ENCODE peak calls at places on chromosomes 2 and 18, in eight cellular contexts. U is lower lobe of right lung; O is foreskin keratinocyte; R is gastrocnemius medialis; P is SJSA1; V is psoas muscle; K is breast epithelium; Q is CD8-positive, alpha-beta memory T cell. J is an unnamed sample.

GRCh38 chr2:216793386-216793785 is 66.5 kb downstream of the TNP1 start:
- DNase-seq in V (no peak), Q (no peak), P (no peak), R (no peak), O (no peak), K (no peak), U (no peak), J (no peak)

GRCh38 chr2:85756822-85757435 is 3.1 kb downstream of the ATOH8 start:
- DNase-seq in K (no peak), U (no peak), R (no peak), V (no peak), O (no peak), P (no peak), Q (no peak), J (no peak)

GRCh38 chr2:23904692-23905091 is 22.2 kb downstream of the ATAD2B start:
- DNase-seq in Q (no peak), K (no peak), R (no peak), V (no peak), U (no peak), P (peak), O (no peak), J (no peak)

GRCh38 chr2:134190062-134190806 is 63.6 kb upstream of the MGAT5 start:
- DNase-seq in K (no peak), R (no peak), V (no peak), Q (no peak), O (no peak), P (no peak), U (no peak), J (no peak)

GRCh38 chr2:30981101-30981500 is 157.1 kb downstream of the GALNT14 start:
- DNase-seq in V (no peak), U (no peak), P (no peak), Q (no peak), O (no peak), R (no peak), K (no peak), J (no peak)

GRCh38 chr2:226057365-226057764 is 657.9 kb downstream of the NYAP2 start:
- DNase-seq in R (no peak), O (no peak), V (no peak), Q (no peak), U (no peak), P (no peak), K (no peak), J (no peak)

GRCh38 chr2:204180671-204181070 is 244.1 kb downstream of the ICOS start:
- DNase-seq in O (no peak), P (no peak), Q (no peak), V (no peak), K (peak), R (no peak), U (peak), J (no peak)

GRCh38 chr2:239291505-239292350 is 109.1 kb downstream of the HDAC4 start:
- DNase-seq in U (peak), Q (no peak), P (no peak), R (peak), O (no peak), K (no peak), V (peak), J (no peak)

GRCh38 chr2:37809525-37809924 is 115.6 kb upstream of the RMDN2 start:
- DNase-seq in V (no peak), O (no peak), U (no peak), Q (no peak), K (no peak), P (peak), R (no peak), J (no peak)

GRCh38 chr18:6811816-6812215 is 82.3 kb downstream of the ARHGAP28 start:
- DNase-seq in V (no peak), P (no peak), Q (no peak), O (no peak), U (no peak), R (no peak), K (no peak), J (no peak)

GRCh38 chr2:176136375-176137248 is 7.1 kb downstream of the HOXD8 start:
- DNase-seq in O (no peak), V (peak), K (no peak), R (no peak), U (no peak), Q (no peak), P (peak), J (no peak)

GRCh38 chr18:55419132-55419938 is 168.7 kb downstream of the TCF4 start:
- DNase-seq in V (no peak), U (no peak), Q (no peak), K (no peak), P (no peak), R (peak), O (no peak), J (no peak)

GRCh38 chr18:56542488-56542887 is 95.9 kb downstream of the TXNL1 start:
- DNase-seq in V (no peak), P (no peak), U (no peak), Q (no peak), K (no peak), R (no peak), O (no peak), J (no peak)

GRCh38 chr2:108921096-108922030 is 67.7 kb downstream of the EDAR start:
- DNase-seq in P (no peak), Q (no peak), R (no peak), O (no peak), U (no peak), V (no peak), K (no peak), J (no peak)

GRCh38 chr2:122545821-122546220 is 790.4 kb downstream of the TSN start:
- DNase-seq in K (no peak), O (no peak), Q (no peak), R (no peak), P (no peak), V (no peak), U (no peak), J (no peak)

GRCh38 chr2:149725234-149725633 is 137.7 kb upstream of the MMADHC start:
- DNase-seq in R (no peak), P (no peak), O (no peak), Q (no peak), K (no peak), V (no peak), U (no peak), J (no peak)

GRCh38 chr2:10407841-10408648 is 40.1 kb downstream of the ODC1 start:
- DNase-seq in K (peak), U (peak), P (peak), R (peak), O (peak), V (no peak), Q (peak), J (no peak)

GRCh38 chr2:68031043-68031442 is 31.8 kb downstream of the C1D start:
- DNase-seq in P (no peak), R (no peak), U (no peak), Q (no peak), O (no peak), V (no peak), K (no peak), J (no peak)

GRCh38 chr2:70011335-70011734 is 49.9 kb upstream of the ASPRV1 start:
- DNase-seq in R (no peak), K (no peak), O (peak), P (no peak), U (no peak), Q (no peak), V (no peak), J (no peak)

GRCh38 chr18:36264283-36264682 is 33.2 kb upstream of the FHOD3 start:
- DNase-seq in Q (no peak), O (no peak), V (no peak), K (no peak), P (no peak), R (no peak), U (no peak), J (no peak)
- H3K27ac ChIP-seq in Q (no peak), O (no peak), V (no peak), K (no peak), P (no peak), R (no peak), U (no peak), J (no peak)

GRCh38 chr2:28620371-28620793 is 124.5 kb downstream of the PLB1 start:
- DNase-seq in U (no peak), R (no peak), O (no peak), K (no peak), V (peak), Q (no peak), P (no peak), J (no peak)
- H3K27ac ChIP-seq in U (peak), R (peak), O (no peak), K (peak), V (peak), Q (peak), P (no peak), J (no peak)

GRCh38 chr18:2147424-2147823 is 423.9 kb downstream of the METTL4 start:
- DNase-seq in O (no peak), V (no peak), Q (no peak), P (peak), R (no peak), K (no peak), U (no peak), J (no peak)
- H3K27ac ChIP-seq in O (no peak), V (no peak), Q (no peak), P (peak), R (no peak), K (no peak), U (no peak), J (no peak)

GRCh38 chr2:1685078-1685956 is 59.0 kb downstream of the PXDN start:
- DNase-seq in V (peak), U (peak), R (no peak), P (no peak), Q (no peak), O (no peak), K (no peak), J (no peak)
- H3K27ac ChIP-seq in V (no peak), U (no peak), R (no peak), P (peak), Q (no peak), O (no peak), K (no peak), J (no peak)

J was measured in DND-41.